ENCODE peak calls at places on chromosomes 6 and 20, in ten cellular contexts. H is PC-3, B is K562, X is colonic mucosa, E is HCT116, O is mesendoderm, N is H1, C is NT2/D1, J is GM23248, Q is IMR-90. V is an unnamed sample.

GRCh38 chr6:144644776-144645175 is 359.6 kb downstream of the UTRN start:
- DNase-seq in B (no peak), H (no peak), O (peak), E (no peak), C (peak), Q (peak), X (no peak), N (no peak), J (no peak), V (no peak)

GRCh38 chr20:36647194-36648121 is 1.5 kb upstream of the SLA2 start:
- DNase-seq in H (no peak), X (no peak), N (no peak), O (no peak), B (no peak), Q (no peak), C (no peak), E (no peak), J (no peak), V (no peak)

GRCh38 chr6:104887350-104887749 is 27.6 kb upstream of the HACE1 start:
- DNase-seq in C (peak), X (no peak), E (no peak), O (peak), N (no peak), H (peak), Q (peak), J (peak), B (no peak), V (peak)

GRCh38 chr6:134425521-134426316 is 107.8 kb upstream of the SGK1 start:
- DNase-seq in C (no peak), N (no peak), J (no peak), E (no peak), X (no peak), B (no peak), Q (no peak), O (no peak), H (peak), V (no peak)

GRCh38 chr6:109580519-109580918 is 97.5 kb upstream of the ZBTB24 start:
- DNase-seq in Q (peak), H (no peak), X (no peak), O (peak), N (no peak), C (peak), B (no peak), J (no peak), E (no peak), V (peak)

GRCh38 chr6:122553697-122554096 is 56.5 kb upstream of the PKIB start:
- DNase-seq in N (no peak), E (no peak), C (no peak), B (no peak), J (no peak), O (no peak), X (no peak), H (no peak), Q (no peak), V (no peak)

GRCh38 chr6:33426590-33427563 is 7.0 kb downstream of the SYNGAP1 start:
- DNase-seq in E (no peak), B (no peak), Q (no peak), H (no peak), C (no peak), X (no peak), J (peak), N (no peak), O (peak), V (no peak)

GRCh38 chr20:49372095-49372734 is 94.4 kb upstream of the ZNFX1 start:
- DNase-seq in X (no peak), N (no peak), O (no peak), Q (no peak), E (no peak), J (no peak), C (no peak), H (no peak), B (no peak), V (peak)

GRCh38 chr6:109799664-109800063 is 108.6 kb downstream of the FIG4 start:
- DNase-seq in N (no peak), H (peak), E (no peak), Q (no peak), X (no peak), J (no peak), O (no peak), C (no peak), B (peak), V (peak)

GRCh38 chr6:71248306-71248705 is 40.3 kb upstream of the OGFRL1 start:
- DNase-seq in N (no peak), E (no peak), Q (peak), J (peak), X (no peak), B (no peak), H (peak), C (peak), O (peak), V (peak)

GRCh38 chr6:136950436-136950835 is 28.3 kb downstream of the SLC35D3 start:
- DNase-seq in X (no peak), J (peak), H (no peak), O (no peak), Q (peak), C (no peak), N (no peak), B (no peak), E (no peak), V (no peak)

GRCh38 chr6:149929422-149929821 is 6.5 kb upstream of the RAET1G start:
- DNase-seq in N (peak), E (no peak), O (peak), X (no peak), B (no peak), J (peak), C (no peak), Q (no peak), H (peak), V (no peak)

GRCh38 chr20:10771435-10772140 is 97.8 kb upstream of the JAG1 start:
- DNase-seq in X (no peak), B (no peak), J (no peak), O (peak), N (no peak), E (no peak), Q (peak), C (no peak), H (peak), V (no peak)

GRCh38 chr6:87172292-87172691 is 16.9 kb downstream of the ZNF292 start:
- DNase-seq in N (no peak), B (no peak), Q (no peak), O (no peak), H (no peak), C (no peak), X (no peak), J (no peak), E (no peak), V (no peak)

GRCh38 chr20:8901237-8902025 is 167.5 kb upstream of the PLCB4 start:
- DNase-seq in X (no peak), O (no peak), N (no peak), J (peak), H (no peak), B (no peak), C (no peak), E (no peak), Q (no peak), V (no peak)

GRCh38 chr6:112335736-112336135 is 11.4 kb upstream of the RFPL4B start:
- DNase-seq in B (no peak), Q (no peak), E (no peak), C (no peak), O (no peak), H (no peak), J (peak), N (no peak), X (no peak), V (no peak)

GRCh38 chr6:28000351-28001045 is 43.5 kb downstream of the OR2B6 start:
- DNase-seq in C (no peak), B (no peak), J (no peak), Q (no peak), H (no peak), O (no peak), N (no peak), X (no peak), E (no peak), V (no peak)

GRCh38 chr20:58111340-58112016 is 117.0 kb downstream of the ANKRD60 start:
- DNase-seq in B (no peak), H (no peak), J (peak), Q (no peak), C (no peak), E (no peak), N (peak), O (no peak), X (no peak), V (no peak)

GRCh38 chr6:99993533-99994251 is at the start of gene MCHR2:
- DNase-seq in E (no peak), N (peak), J (peak), Q (no peak), B (no peak), H (no peak), X (no peak), C (peak), O (peak), V (no peak)

GRCh38 chr20:41697861-41698559 is 79.8 kb upstream of the CHD6 start:
- DNase-seq in N (no peak), C (no peak), J (peak), H (peak), Q (peak), O (peak), B (peak), E (no peak), X (peak), V (peak)

GRCh38 chr6:6701864-6702263 is 113.3 kb downstream of the LY86 start:
- DNase-seq in O (no peak), B (peak), N (no peak), Q (no peak), C (no peak), X (peak), J (peak), H (no peak), E (no peak), V (no peak)

GRCh38 chr6:32081168-32081624 is 27.9 kb downstream of the TNXB start:
- DNase-seq in H (peak), Q (peak), N (no peak), C (no peak), O (no peak), J (peak), B (peak), X (no peak), E (no peak), V (peak)

GRCh38 chr20:44054118-44054517 is 132.9 kb downstream of the JPH2 start:
- DNase-seq in H (no peak), J (no peak), N (peak), C (no peak), O (no peak), X (no peak), E (no peak), B (no peak), Q (no peak), V (no peak)

GRCh38 chr20:18524646-18525045 is 16.9 kb downstream of the SEC23B start:
- DNase-seq in X (no peak), J (peak), E (no peak), C (no peak), H (peak), B (no peak), Q (peak), N (no peak), O (no peak), V (peak)

GRCh38 chr6:170164271-170164900 is 126.5 kb downstream of the DLL1 start:
- DNase-seq in J (no peak), C (no peak), E (no peak), B (no peak), O (no peak), N (no peak), H (no peak), X (no peak), Q (no peak), V (no peak)

GRCh38 chr6:87539554-87539953 is 50.2 kb downstream of the RARS2 start:
- DNase-seq in O (no peak), B (no peak), J (no peak), E (no peak), C (no peak), X (no peak), N (no peak), Q (no peak), H (no peak), V (no peak)

GRCh38 chr6:154039231-154039842 is at the start of gene OPRM1:
- DNase-seq in X (no peak), O (peak), Q (no peak), J (peak), B (peak), E (no peak), N (peak), C (peak), H (no peak), V (peak)

GRCh38 chr20:20184149-20184548 is 131.8 kb downstream of the CFAP61 start:
- DNase-seq in H (no peak), C (no peak), J (peak), O (no peak), E (no peak), B (peak), Q (no peak), N (no peak), X (no peak), V (no peak)

GRCh38 chr20:37936451-37936850 is 33.5 kb downstream of the VSTM2L start:
- DNase-seq in B (no peak), E (no peak), X (no peak), Q (no peak), N (no peak), J (no peak), C (no peak), O (no peak), H (no peak), V (no peak)

GRCh38 chr6:11085758-11086435 is 7.7 kb upstream of the SMIM13 start:
- DNase-seq in N (no peak), C (no peak), X (no peak), O (peak), H (no peak), Q (peak), E (no peak), J (peak), B (no peak), V (no peak)

GRCh38 chr6:148157841-148158240 is 184.8 kb upstream of the SASH1 start:
- DNase-seq in E (no peak), B (no peak), H (no peak), N (no peak), C (no peak), J (no peak), X (no peak), O (no peak), Q (no peak), V (peak)

GRCh38 chr6:38063973-38064372 is 244.4 kb downstream of the ZFAND3 start:
- DNase-seq in H (no peak), N (no peak), C (no peak), O (no peak), B (no peak), X (no peak), Q (no peak), J (no peak), E (no peak), V (no peak)

GRCh38 chr6:81761197-81761596 is 8.7 kb upstream of the TENT5A start:
- DNase-seq in E (no peak), O (no peak), Q (peak), C (no peak), B (no peak), N (no peak), X (no peak), H (peak), J (peak), V (peak)

GRCh38 chr20:10536531-10536930 is 101.4 kb downstream of the SLX4IP start:
- DNase-seq in J (no peak), C (no peak), H (peak), X (no peak), E (no peak), O (peak), B (no peak), Q (peak), N (no peak), V (no peak)

DNA sequence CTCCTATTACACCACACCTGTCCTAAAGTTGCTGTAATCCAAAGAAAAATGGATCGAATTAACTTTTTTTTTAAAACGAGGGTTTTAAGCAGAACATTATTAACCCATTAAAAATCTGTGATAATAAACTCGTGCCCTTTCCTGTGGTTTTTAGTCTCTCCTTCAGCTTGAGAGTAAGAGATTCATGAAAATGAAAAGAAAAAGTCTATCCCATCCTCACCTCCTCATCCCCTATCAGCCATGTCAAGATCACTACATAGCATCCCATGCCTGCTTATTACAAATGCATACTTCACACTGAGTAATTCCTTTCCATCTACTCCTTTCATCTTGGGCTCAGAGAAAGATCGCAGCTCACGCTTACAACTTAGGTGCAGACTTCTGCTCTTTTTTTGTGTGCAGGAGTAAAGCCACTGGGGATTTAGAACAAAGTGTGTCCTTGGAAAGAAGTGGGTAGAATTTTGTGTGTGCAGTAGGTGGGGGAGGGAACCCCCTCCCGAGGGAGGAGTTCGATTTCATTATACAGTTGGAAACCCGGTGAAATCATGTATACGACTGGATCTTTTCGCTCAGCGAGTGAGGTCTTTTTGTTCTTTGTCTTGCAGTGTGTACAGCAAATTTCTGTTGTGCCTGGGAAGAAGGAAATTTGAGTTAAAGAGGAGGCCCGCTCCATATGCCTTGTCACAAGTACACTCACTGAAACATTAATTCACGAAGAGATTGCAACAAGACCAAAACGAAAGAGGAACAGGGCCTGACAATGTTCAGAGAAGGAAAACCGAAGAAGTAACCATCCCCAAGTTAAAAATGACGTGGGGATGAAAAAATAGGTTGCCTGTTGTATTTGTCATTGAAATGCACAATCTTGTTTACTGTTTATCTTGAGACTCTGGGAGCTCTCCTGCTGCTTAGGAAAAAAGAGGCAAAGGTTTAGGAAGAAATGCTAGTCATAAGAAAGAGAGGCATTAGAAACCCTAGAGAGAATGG is 146.5 kb upstream of the ZNF217 start:
- DNase-seq in X (no peak), O (no peak), C (peak), Q (peak), H (peak), E (no peak), B (no peak), N (no peak), J (peak), V (peak)
- H3K4me3 ChIP-seq in X (no peak), O (no peak), C (no peak), Q (peak), H (peak), E (no peak), B (peak), N (no peak), J (peak), V (no peak)

GRCh38 chr20:4112490-4113420 is 97.4 kb upstream of the RNF24 start:
- DNase-seq in C (no peak), Q (peak), N (peak), E (no peak), O (no peak), X (peak), H (peak), J (peak), B (no peak), V (peak)

GRCh38 chr20:4116091-4116490 is 100.7 kb upstream of the RNF24 start:
- DNase-seq in N (no peak), E (no peak), X (no peak), O (no peak), C (no peak), J (no peak), H (no peak), Q (no peak), B (no peak), V (no peak)

GRCh38 chr20:4113546-4113945 is 98.2 kb upstream of the RNF24 start:
- DNase-seq in J (no peak), Q (no peak), C (no peak), O (peak), H (no peak), E (no peak), B (no peak), X (no peak), N (peak), V (no peak)

GRCh38 chr20:4111440-4112411 is 96.4 kb upstream of the RNF24 start:
- DNase-seq in J (no peak), X (peak), B (no peak), Q (no peak), O (peak), N (peak), E (no peak), H (no peak), C (no peak), V (no peak)

GRCh38 chr20:4113996-4114603 is 98.7 kb upstream of the RNF24 start:
- DNase-seq in O (peak), Q (no peak), J (no peak), B (no peak), N (peak), E (no peak), C (no peak), X (no peak), H (no peak), V (no peak)
- H3K9ac ChIP-seq in O (no peak), Q (no peak), J (no peak), B (no peak), N (no peak), E (no peak), C (no peak), X (no peak), H (no peak), V (no peak)

GRCh38 chr20:1327827-1328679 is 886 bp downstream of the SDCBP2 start:
- DNase-seq in X (peak), B (no peak), E (no peak), H (no peak), C (no peak), Q (no peak), O (no peak), J (no peak), N (peak), V (no peak)
- H3K4me3 ChIP-seq in X (peak), B (no peak), E (no peak), H (peak), C (no peak), Q (no peak), O (no peak), J (peak), N (no peak), V (no peak)

DNA sequence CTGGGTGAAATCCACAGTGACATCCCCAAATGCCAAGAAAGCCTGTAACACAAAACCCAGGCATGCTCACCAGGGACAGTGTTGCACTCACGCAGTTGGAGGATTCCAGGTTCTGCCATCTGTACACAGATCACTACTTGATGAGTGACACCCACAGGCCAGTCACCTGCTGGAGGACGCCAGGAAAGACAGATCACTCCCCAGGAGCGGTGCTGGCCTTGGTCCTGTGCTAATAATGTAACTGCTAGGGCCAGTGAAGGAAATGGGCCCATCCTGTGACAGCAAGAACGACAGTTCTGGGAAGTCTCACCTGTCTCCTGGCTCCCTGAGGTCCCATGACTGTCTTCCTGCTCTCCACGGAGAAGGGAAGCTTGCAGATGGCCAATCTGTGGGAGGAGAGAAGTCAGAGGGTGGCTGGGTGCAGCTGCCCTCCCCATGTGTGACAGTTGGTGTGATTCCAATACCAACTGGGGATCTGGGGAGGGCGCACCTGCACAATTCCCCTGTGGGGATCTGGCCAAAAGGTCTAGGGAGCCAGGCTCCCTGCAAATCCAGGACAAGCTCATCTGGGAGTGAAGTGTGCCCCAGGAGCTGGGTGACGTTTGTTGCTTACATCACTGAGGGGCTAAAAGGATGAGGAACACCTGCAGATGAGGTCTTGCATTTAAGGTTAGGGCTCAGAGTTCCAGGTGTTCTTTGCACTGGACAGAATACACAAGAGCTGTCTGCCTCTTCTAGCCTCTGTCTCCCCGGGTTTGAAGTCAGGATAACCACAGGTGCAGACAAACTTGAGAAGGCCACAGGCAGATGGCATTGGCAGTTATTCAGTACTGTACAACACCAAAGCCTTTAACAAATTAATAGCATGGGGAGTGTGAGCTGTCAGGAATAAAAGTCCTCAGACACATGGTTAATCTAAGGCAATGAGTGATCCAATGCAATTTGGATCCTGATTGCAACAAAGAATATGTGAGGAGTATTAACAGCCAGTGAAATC is 10.3 kb downstream of the ZNF337 start:
- DNase-seq in C (no peak), E (no peak), B (no peak), H (no peak), J (no peak), N (no peak), X (no peak), O (no peak), Q (no peak), V (no peak)
- H3K9ac ChIP-seq in C (no peak), E (no peak), B (no peak), H (no peak), J (no peak), N (no peak), X (no peak), O (no peak), Q (no peak), V (no peak)

GRCh38 chr6:151701820-151702562 is 105.5 kb upstream of the ESR1 start:
- DNase-seq in C (no peak), N (no peak), H (no peak), O (no peak), E (no peak), X (no peak), B (no peak), Q (no peak), J (no peak), V (no peak)
- H3K4me3 ChIP-seq in C (no peak), N (no peak), H (no peak), O (no peak), E (no peak), X (no peak), B (no peak), Q (no peak), J (no peak), V (no peak)